ENCODE peak calls at places on chromosomes 7 and 10, in four cellular contexts. F is Peyer's patch, N is choroid plexus epithelial cell, J is astrocyte of the cerebellum. U is an unnamed sample.

GRCh38 chr10:82394122-82394521 is 519.1 kb downstream of the NRG3 start:
- DNase-seq in F (no peak), N (no peak), J (no peak), U (no peak)

GRCh38 chr7:54643064-54643463 is 100.9 kb downstream of the VSTM2A start:
- DNase-seq in F (no peak), N (no peak), J (no peak), U (no peak)

GRCh38 chr10:116163308-116163707 is 109.7 kb downstream of the GFRA1 start:
- DNase-seq in F (no peak), N (no peak), J (peak; percentile 20), U (no peak)

GRCh38 chr10:121597504-121598241 is 571 bp downstream of the FGFR2 start:
- DNase-seq in F (no peak), N (no peak), J (no peak), U (peak; percentile 74)

GRCh38 chr7:36109013-36109627 is 43.9 kb upstream of the EEPD1 start:
- DNase-seq in F (no peak), N (no peak), J (no peak), U (no peak)

GRCh38 chr10:19499291-19499765 is 316.9 kb upstream of the PLXDC2 start:
- DNase-seq in F (no peak), N (no peak), J (no peak), U (no peak)

GRCh38 chr7:13879994-13880686 is 109.3 kb downstream of the ETV1 start:
- DNase-seq in F (no peak), N (no peak), J (no peak), U (no peak)

GRCh38 chr10:73358331-73359279 is at the start of gene CFAP70:
- DNase-seq in F (peak; percentile 89), N (peak; percentile 98), J (peak; percentile 93), U (no peak)

GRCh38 chr10:119769886-119770285 is 44.0 kb downstream of the INPP5F start:
- DNase-seq in F (no peak), N (peak; percentile 54), J (no peak), U (no peak)

GRCh38 chr7:135743907-135744789 is 4.5 kb downstream of the FAM180A start:
- DNase-seq in F (no peak), N (peak; percentile 54), J (peak; percentile 77), U (no peak)

GRCh38 chr10:79350407-79351154 is 3.3 kb downstream of the PPIF start:
- DNase-seq in F (no peak), N (no peak), J (no peak), U (no peak)

GRCh38 chr10:62437696-62438095 is 63.5 kb downstream of the ZNF365 start:
- DNase-seq in F (no peak), N (peak; percentile 86), J (peak; percentile 75), U (no peak)

GRCh38 chr10:1567152-1567551 is 170.2 kb downstream of the ADARB2 start:
- DNase-seq in F (no peak), N (no peak), J (no peak), U (peak; percentile 55)

GRCh38 chr10:133439517-133440461 is 14.0 kb upstream of the SCART1 start:
- DNase-seq in F (no peak), N (no peak), J (no peak), U (no peak)

GRCh38 chr10:133442191-133442966 is 11.4 kb upstream of the SCART1 start:
- DNase-seq in F (no peak), N (no peak), J (no peak), U (peak; percentile 89)

GRCh38 chr10:133440633-133441285 is 13.0 kb upstream of the SCART1 start:
- DNase-seq in F (no peak), N (no peak), J (no peak), U (no peak)

GRCh38 chr10:133441780-133442179 is 12.0 kb upstream of the SCART1 start:
- DNase-seq in F (no peak), N (no peak), J (no peak), U (peak; percentile 88)

GRCh38 chr10:133438711-133439273 is 14.4 kb upstream of the SPRN start:
- DNase-seq in F (no peak), N (peak; percentile 44), J (no peak), U (no peak)
- TF ChIP-seq CTCF in F (no peak), N (peak; percentile 36), J (no peak), U (peak; percentile 58)

DNA sequence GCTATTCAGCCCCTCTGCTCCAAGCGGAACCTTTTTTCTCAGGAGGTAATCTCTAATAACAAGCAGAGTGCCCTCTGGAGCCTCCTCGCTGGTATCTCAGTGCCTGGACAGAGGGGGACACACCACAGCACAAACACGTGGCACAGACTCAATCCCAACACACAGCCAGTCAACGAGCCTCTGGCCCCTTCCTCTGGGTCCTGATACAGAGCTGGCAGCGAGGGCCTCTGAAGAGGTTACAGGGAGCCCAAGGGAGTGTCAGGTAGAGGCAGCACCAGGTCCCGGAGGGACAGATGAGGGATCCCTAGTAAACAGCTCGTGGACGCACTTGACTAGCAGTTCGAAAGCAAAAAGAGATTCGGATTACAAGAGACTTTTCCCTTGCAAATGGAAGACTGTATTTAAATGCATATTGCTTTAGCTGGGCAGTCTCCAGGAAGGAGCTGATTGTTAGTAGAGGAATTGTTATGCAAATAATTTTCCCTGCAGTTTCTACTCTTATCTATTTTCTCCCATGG is 14.1 kb downstream of the CXCL12 start:
- DNase-seq in F (no peak), N (no peak), J (no peak), U (peak; percentile 47)
- TF ChIP-seq CTCF in F (no peak), N (no peak), J (no peak), U (no peak)

GRCh38 chr7:100719523-100720319 is 547 bp upstream of the EPO start:
- DNase-seq in F (no peak), N (peak; percentile 57), J (no peak), U (no peak)
- TF ChIP-seq CTCF in F (no peak), N (peak; percentile 50), J (peak; percentile 39), U (peak; percentile 67)

GRCh38 chr7:100829150-100829716 is 1.9 kb upstream of the EPHB4 start:
- DNase-seq in F (no peak), N (no peak), J (no peak), U (no peak)

GRCh38 chr7:100825215-100825671 is 2.1 kb downstream of the EPHB4 start:
- DNase-seq in F (no peak), N (peak; percentile 32), J (no peak), U (no peak)

GRCh38 chr7:100825760-100826545 is 1.4 kb downstream of the EPHB4 start:
- DNase-seq in F (no peak), N (peak; percentile 57), J (peak; percentile 18), U (no peak)

GRCh38 chr7:100826546-100827329 is 585 bp downstream of the EPHB4 start:
- DNase-seq in F (no peak), N (no peak), J (no peak), U (no peak)

DNA sequence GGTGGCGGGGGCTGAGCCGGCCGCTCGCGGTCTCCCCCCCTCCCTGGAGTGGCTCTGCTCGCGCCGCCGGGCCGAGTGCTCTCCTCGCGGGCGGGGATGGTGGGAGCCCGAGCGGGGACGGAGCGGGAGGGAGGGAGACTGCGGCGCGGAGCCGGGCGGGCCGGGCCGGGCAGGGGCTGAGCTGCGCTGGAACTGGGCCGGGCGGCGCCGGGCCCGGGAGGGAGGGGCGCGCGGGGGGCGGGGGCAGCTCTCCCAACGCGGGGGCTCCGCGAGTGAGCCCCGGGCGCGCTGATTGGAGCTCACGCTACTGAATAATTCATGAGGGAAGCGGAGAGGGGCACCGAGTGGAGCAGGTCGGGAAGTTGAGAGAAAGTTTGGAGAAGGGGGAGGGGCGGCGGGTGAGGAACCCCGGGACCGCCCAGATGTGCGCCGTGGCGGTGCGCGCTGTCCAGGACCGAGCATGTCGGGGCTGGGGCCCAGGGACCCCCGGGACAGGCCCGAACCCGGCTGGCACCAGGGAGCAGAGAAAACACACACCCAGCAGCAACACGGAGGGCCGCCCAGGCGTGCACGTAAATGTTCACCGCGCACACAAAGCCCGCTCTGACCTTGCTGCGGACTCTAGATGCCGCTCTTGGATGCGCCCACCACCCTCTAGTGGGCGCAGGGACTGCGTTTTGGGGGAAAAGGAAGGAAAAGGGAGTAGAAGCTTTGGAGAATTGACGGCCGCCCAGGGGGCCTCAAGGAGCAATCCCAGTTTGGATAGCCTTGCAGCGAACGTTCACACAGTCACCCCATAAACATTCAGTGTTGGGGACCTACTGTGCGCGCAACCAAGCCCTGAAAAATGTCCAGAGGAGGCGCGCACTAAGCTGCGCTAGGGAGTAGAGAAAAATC is at the start of gene EPHB4:
- DNase-seq in F (peak; percentile 78), N (peak; percentile 71), J (peak; percentile 50), U (no peak)
- TF ChIP-seq CTCF in F (no peak), N (peak; percentile 55), J (peak; percentile 63), U (peak; percentile 77)